ENCODE peak calls at places on chromosomes 5 and 9, in nine cellular contexts. One of them, this sample, is unnamed.

GRCh38 chr5:172364773-172365172 is 81.2 kb upstream of the UBTD2 start:
- DNase-seq in psoas muscle: no peak
- DNase-seq in mucosa of descending colon: no peak
- DNase-seq in heart left ventricle: no peak
- DNase-seq in mammary epithelial cell: no peak
- DNase-seq in ovary: no peak
- DNase-seq in A549: no peak
- DNase-seq in GM23248: peak; percentile 7
- DNase-seq in esophagus squamous epithelium: no peak
- DNase-seq in this sample: no peak

GRCh38 chr9:96150324-96151023 is 151.5 kb downstream of the HSD17B3 start:
- DNase-seq in psoas muscle: no peak
- DNase-seq in mucosa of descending colon: no peak
- DNase-seq in heart left ventricle: no peak
- DNase-seq in mammary epithelial cell: no peak
- DNase-seq in ovary: no peak
- DNase-seq in A549: no peak
- DNase-seq in GM23248: no peak
- DNase-seq in esophagus squamous epithelium: no peak
- DNase-seq in this sample: no peak

GRCh38 chr9:13535141-13535540 is 255.6 kb upstream of the MPDZ start:
- DNase-seq in psoas muscle: no peak
- DNase-seq in mucosa of descending colon: no peak
- DNase-seq in heart left ventricle: no peak
- DNase-seq in mammary epithelial cell: no peak
- DNase-seq in ovary: no peak
- DNase-seq in A549: no peak
- DNase-seq in GM23248: no peak
- DNase-seq in esophagus squamous epithelium: no peak
- DNase-seq in this sample: no peak

GRCh38 chr5:58860680-58861079 is 277.8 kb downstream of the RAB3C start:
- DNase-seq in psoas muscle: no peak
- DNase-seq in mucosa of descending colon: no peak
- DNase-seq in heart left ventricle: no peak
- DNase-seq in mammary epithelial cell: no peak
- DNase-seq in ovary: no peak
- DNase-seq in A549: no peak
- DNase-seq in GM23248: no peak
- DNase-seq in esophagus squamous epithelium: no peak
- DNase-seq in this sample: no peak

GRCh38 chr5:75869891-75870290 is 152.7 kb upstream of the POC5 start:
- DNase-seq in psoas muscle: no peak
- DNase-seq in mucosa of descending colon: no peak
- DNase-seq in heart left ventricle: no peak
- DNase-seq in mammary epithelial cell: peak; percentile 77
- DNase-seq in ovary: no peak
- DNase-seq in A549: no peak
- DNase-seq in GM23248: no peak
- DNase-seq in esophagus squamous epithelium: no peak
- DNase-seq in this sample: no peak

GRCh38 chr5:74935752-74936091 is 69.5 kb upstream of the FAM169A start:
- DNase-seq in psoas muscle: no peak
- DNase-seq in mucosa of descending colon: no peak
- DNase-seq in heart left ventricle: no peak
- DNase-seq in mammary epithelial cell: no peak
- DNase-seq in ovary: no peak
- DNase-seq in A549: no peak
- DNase-seq in GM23248: no peak
- DNase-seq in esophagus squamous epithelium: no peak
- DNase-seq in this sample: no peak

GRCh38 chr9:5364294-5364990 is 24.8 kb upstream of the RLN1 start:
- DNase-seq in psoas muscle: no peak
- DNase-seq in mucosa of descending colon: no peak
- DNase-seq in heart left ventricle: no peak
- DNase-seq in mammary epithelial cell: peak; percentile 14
- DNase-seq in ovary: no peak
- DNase-seq in A549: no peak
- DNase-seq in GM23248: peak; percentile 50
- DNase-seq in esophagus squamous epithelium: no peak
- DNase-seq in this sample: no peak

GRCh38 chr5:128252794-128253193 is 169.2 kb downstream of the SLC12A2 start:
- DNase-seq in psoas muscle: no peak
- DNase-seq in mucosa of descending colon: no peak
- DNase-seq in heart left ventricle: no peak
- DNase-seq in mammary epithelial cell: no peak
- DNase-seq in ovary: no peak
- DNase-seq in A549: no peak
- DNase-seq in GM23248: peak; percentile 76
- DNase-seq in esophagus squamous epithelium: no peak
- DNase-seq in this sample: no peak

GRCh38 chr9:112348257-112348992 is 15.0 kb upstream of the PTBP3 start:
- DNase-seq in psoas muscle: peak; percentile 90
- DNase-seq in mucosa of descending colon: peak; percentile 94
- DNase-seq in heart left ventricle: peak; percentile 95
- DNase-seq in mammary epithelial cell: peak; percentile 56
- DNase-seq in ovary: peak; percentile 85
- DNase-seq in A549: peak; percentile 83
- DNase-seq in GM23248: peak; percentile 87
- DNase-seq in esophagus squamous epithelium: no peak
- DNase-seq in this sample: no peak

GRCh38 chr9:136538599-136539426 is 7.0 kb downstream of the NOTCH1 start:
- DNase-seq in psoas muscle: no peak
- DNase-seq in mucosa of descending colon: peak; percentile 72
- DNase-seq in heart left ventricle: peak; percentile 80
- DNase-seq in mammary epithelial cell: no peak
- DNase-seq in ovary: no peak
- DNase-seq in A549: no peak
- DNase-seq in GM23248: no peak
- DNase-seq in esophagus squamous epithelium: no peak
- DNase-seq in this sample: no peak

GRCh38 chr5:149500922-149501582 is 50.2 kb downstream of the CSNK1A1 start:
- DNase-seq in psoas muscle: no peak
- DNase-seq in mucosa of descending colon: no peak
- DNase-seq in heart left ventricle: no peak
- DNase-seq in mammary epithelial cell: no peak
- DNase-seq in ovary: no peak
- DNase-seq in A549: no peak
- DNase-seq in GM23248: peak; percentile 90
- DNase-seq in esophagus squamous epithelium: no peak
- DNase-seq in this sample: no peak

GRCh38 chr5:171738501-171738900 is 47.1 kb upstream of the SMIM23 start:
- DNase-seq in psoas muscle: no peak
- DNase-seq in mucosa of descending colon: no peak
- DNase-seq in heart left ventricle: no peak
- DNase-seq in mammary epithelial cell: no peak
- DNase-seq in ovary: no peak
- DNase-seq in A549: no peak
- DNase-seq in GM23248: no peak
- DNase-seq in esophagus squamous epithelium: no peak
- DNase-seq in this sample: no peak

GRCh38 chr9:98839724-98840123 is 32.3 kb downstream of the GALNT12 start:
- DNase-seq in psoas muscle: no peak
- DNase-seq in mucosa of descending colon: no peak
- DNase-seq in heart left ventricle: no peak
- DNase-seq in mammary epithelial cell: no peak
- DNase-seq in ovary: no peak
- DNase-seq in A549: no peak
- DNase-seq in GM23248: no peak
- DNase-seq in esophagus squamous epithelium: no peak
- DNase-seq in this sample: no peak

GRCh38 chr5:45695680-45696093 is 493 bp downstream of the HCN1 start:
- DNase-seq in psoas muscle: no peak
- DNase-seq in mucosa of descending colon: no peak
- DNase-seq in heart left ventricle: no peak
- DNase-seq in mammary epithelial cell: no peak
- DNase-seq in ovary: no peak
- DNase-seq in A549: no peak
- DNase-seq in GM23248: no peak
- DNase-seq in esophagus squamous epithelium: no peak
- DNase-seq in this sample: no peak

GRCh38 chr5:179798144-179798770 is 4.5 kb downstream of the LTC4S start:
- DNase-seq in psoas muscle: no peak
- DNase-seq in mucosa of descending colon: no peak
- DNase-seq in heart left ventricle: peak; percentile 54
- DNase-seq in mammary epithelial cell: no peak
- DNase-seq in ovary: no peak
- DNase-seq in A549: no peak
- DNase-seq in GM23248: no peak
- DNase-seq in esophagus squamous epithelium: no peak
- DNase-seq in this sample: no peak

GRCh38 chr5:15926586-15926985 is 253.0 kb downstream of the MARCHF11 start:
- DNase-seq in psoas muscle: no peak
- DNase-seq in mucosa of descending colon: no peak
- DNase-seq in heart left ventricle: no peak
- DNase-seq in mammary epithelial cell: no peak
- DNase-seq in ovary: no peak
- DNase-seq in A549: no peak
- DNase-seq in GM23248: no peak
- DNase-seq in esophagus squamous epithelium: no peak
- DNase-seq in this sample: no peak

GRCh38 chr9:132411091-132411508 is 1.1 kb downstream of the CFAP77 start:
- DNase-seq in psoas muscle: peak; percentile 59
- DNase-seq in mucosa of descending colon: peak; percentile 54
- DNase-seq in heart left ventricle: no peak
- DNase-seq in mammary epithelial cell: peak; percentile 52
- DNase-seq in ovary: peak; percentile 54
- DNase-seq in A549: peak; percentile 69
- DNase-seq in GM23248: peak; percentile 49
- DNase-seq in esophagus squamous epithelium: no peak
- DNase-seq in this sample: no peak
- H3K4me3 ChIP-seq in psoas muscle: peak overlapping the region; percentile 59
- H3K4me3 ChIP-seq in mucosa of descending colon: no peak overlapping the region
- H3K4me3 ChIP-seq in heart left ventricle: peak overlapping the region; percentile 54
- H3K4me3 ChIP-seq in mammary epithelial cell: no peak overlapping the region
- H3K4me3 ChIP-seq in ovary: no peak overlapping the region
- H3K4me3 ChIP-seq in A549: no peak overlapping the region
- H3K4me3 ChIP-seq in GM23248: no peak overlapping the region
- H3K4me3 ChIP-seq in esophagus squamous epithelium: peak overlapping the region; percentile 50
- H3K4me3 ChIP-seq in this sample: peak overlapping the region; percentile 64

DNA sequence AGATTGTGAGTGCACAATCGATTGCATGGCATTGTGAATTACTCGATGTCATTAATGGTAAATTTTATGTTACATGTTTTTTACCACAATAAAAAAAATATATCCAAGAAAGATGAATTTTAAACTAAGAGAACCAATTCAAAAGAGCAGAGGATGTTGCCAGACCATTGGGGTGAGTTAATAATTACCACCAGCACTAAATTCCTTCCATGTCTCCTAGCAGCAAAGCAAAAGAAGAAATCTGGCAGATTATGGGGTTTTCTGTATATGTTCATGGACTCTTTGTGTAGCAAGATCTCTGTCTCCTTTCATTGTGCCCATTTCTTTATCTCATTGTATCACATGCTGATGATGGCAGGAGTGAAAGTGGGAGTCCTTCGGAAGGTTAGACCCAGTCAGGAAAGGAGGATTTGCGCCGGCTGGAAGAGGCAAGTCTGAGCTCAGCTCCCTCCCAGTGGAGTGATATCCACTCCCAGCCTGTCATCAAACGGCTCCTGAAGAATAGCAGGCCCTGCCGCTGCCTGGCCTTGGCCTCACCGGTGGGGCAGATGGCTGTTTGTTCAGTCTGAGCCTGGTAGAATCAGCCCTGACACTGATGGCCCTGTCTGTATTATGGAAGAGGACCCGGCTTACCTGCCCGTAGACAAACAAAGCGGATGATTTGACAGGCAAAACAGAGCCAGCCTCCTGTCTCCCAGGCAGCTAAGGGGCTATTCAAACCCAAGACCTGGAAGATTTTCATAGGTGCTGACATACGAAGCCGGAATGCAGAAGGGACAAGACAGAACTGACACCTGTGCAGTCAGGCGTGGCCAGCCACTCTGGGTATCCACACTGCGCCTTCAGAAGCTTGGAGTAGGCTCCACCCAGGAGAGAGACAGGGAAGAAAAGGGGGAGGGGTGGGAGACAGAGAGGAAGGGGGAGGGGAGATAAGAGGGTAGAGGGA is 21.9 kb upstream of the FOXE1 start:
- DNase-seq in psoas muscle: no peak
- DNase-seq in mucosa of descending colon: no peak
- DNase-seq in heart left ventricle: no peak
- DNase-seq in mammary epithelial cell: no peak
- DNase-seq in ovary: no peak
- DNase-seq in A549: no peak
- DNase-seq in GM23248: no peak
- DNase-seq in esophagus squamous epithelium: no peak
- DNase-seq in this sample: no peak
- H3K4me3 ChIP-seq in psoas muscle: no peak overlapping the region
- H3K4me3 ChIP-seq in mucosa of descending colon: no peak overlapping the region
- H3K4me3 ChIP-seq in heart left ventricle: no peak overlapping the region
- H3K4me3 ChIP-seq in mammary epithelial cell: no peak overlapping the region
- H3K4me3 ChIP-seq in ovary: no peak overlapping the region
- H3K4me3 ChIP-seq in A549: no peak overlapping the region
- H3K4me3 ChIP-seq in GM23248: no peak overlapping the region
- H3K4me3 ChIP-seq in esophagus squamous epithelium: no peak overlapping the region
- H3K4me3 ChIP-seq in this sample: no peak overlapping the region

DNA sequence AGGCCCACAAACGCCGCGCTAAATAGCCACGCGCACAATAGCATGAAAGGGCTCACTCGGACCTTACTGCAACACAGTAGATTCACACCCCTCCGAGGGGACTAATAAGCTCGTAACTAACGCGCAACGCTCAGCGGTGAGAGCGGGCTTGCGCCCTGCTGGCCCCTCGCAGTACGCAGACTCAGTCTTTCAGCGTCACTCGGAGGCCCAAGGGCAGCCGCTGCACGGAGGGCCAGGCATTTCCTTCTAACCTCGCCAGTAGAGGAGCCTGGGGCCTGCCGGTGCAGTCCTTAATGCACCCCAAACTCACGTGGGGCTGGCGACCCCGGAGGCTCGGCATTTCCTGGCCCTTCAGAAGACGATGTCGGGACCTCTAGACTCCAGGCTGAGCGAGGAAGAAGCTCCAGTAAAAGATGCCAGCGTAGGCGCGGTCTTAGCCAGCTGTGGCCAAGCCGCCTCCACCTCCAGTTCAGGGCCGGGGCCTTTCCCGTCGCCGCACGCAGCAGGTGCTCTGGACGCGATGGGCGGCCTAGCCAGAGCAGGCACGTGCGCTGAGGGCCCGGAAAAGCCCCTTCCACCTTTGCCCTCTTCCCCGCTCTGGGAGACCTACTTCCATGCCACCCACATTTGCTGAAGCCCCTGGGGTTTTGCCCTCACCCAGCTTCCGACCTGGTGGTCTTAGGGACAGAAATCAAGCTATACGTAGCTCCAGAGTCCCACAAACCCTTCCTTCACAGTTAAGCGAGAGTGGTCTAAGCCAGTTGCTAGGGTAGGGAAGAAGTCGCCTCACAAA is 38.3 kb upstream of the TIFAB start:
- DNase-seq in psoas muscle: no peak
- DNase-seq in mucosa of descending colon: no peak
- DNase-seq in heart left ventricle: no peak
- DNase-seq in mammary epithelial cell: no peak
- DNase-seq in ovary: no peak
- DNase-seq in A549: no peak
- DNase-seq in GM23248: no peak
- DNase-seq in esophagus squamous epithelium: no peak
- DNase-seq in this sample: no peak
- H3K4me3 ChIP-seq in psoas muscle: peak overlapping the region; percentile 54
- H3K4me3 ChIP-seq in mucosa of descending colon: no peak overlapping the region
- H3K4me3 ChIP-seq in heart left ventricle: peak overlapping the region; percentile 22
- H3K4me3 ChIP-seq in mammary epithelial cell: no peak overlapping the region
- H3K4me3 ChIP-seq in ovary: no peak overlapping the region
- H3K4me3 ChIP-seq in A549: no peak overlapping the region
- H3K4me3 ChIP-seq in GM23248: no peak overlapping the region
- H3K4me3 ChIP-seq in esophagus squamous epithelium: no peak overlapping the region
- H3K4me3 ChIP-seq in this sample: peak overlapping the region; percentile 33

GRCh38 chr5:25441810-25442209 is 797.0 kb upstream of the CDH10 start:
- DNase-seq in psoas muscle: no peak
- DNase-seq in mucosa of descending colon: no peak
- DNase-seq in heart left ventricle: no peak
- DNase-seq in mammary epithelial cell: no peak
- DNase-seq in ovary: no peak
- DNase-seq in A549: no peak
- DNase-seq in GM23248: no peak
- DNase-seq in esophagus squamous epithelium: no peak
- DNase-seq in this sample: no peak
- H3K4me3 ChIP-seq in psoas muscle: no peak overlapping the region
- H3K4me3 ChIP-seq in mucosa of descending colon: no peak overlapping the region
- H3K4me3 ChIP-seq in heart left ventricle: no peak overlapping the region
- H3K4me3 ChIP-seq in mammary epithelial cell: no peak overlapping the region
- H3K4me3 ChIP-seq in ovary: no peak overlapping the region
- H3K4me3 ChIP-seq in A549: no peak overlapping the region
- H3K4me3 ChIP-seq in GM23248: no peak overlapping the region
- H3K4me3 ChIP-seq in esophagus squamous epithelium: no peak overlapping the region
- H3K4me3 ChIP-seq in this sample: peak overlapping the region; percentile 36